ENCODE peak calls at places on chromosomes 16 and 17, in nine cellular contexts. Q is stimulated activated CD4-positive, alpha-beta T cell treated with anti-CD3 and anti-CD28 coated beads, Interleukin-2, amount 100 ng/mL, for 4 hours; T is naive B cell; F is GM20000; B is posterior cingulate gyrus; L is NCI-H748 treated with DMSO at 0.1 percent for 48 hours; E is uterus; A is esophagus muscularis mucosa; N is thoracic aorta. S is an unnamed sample.

GRCh38 chr16:75535211-75535843 is 581 bp downstream of the CHST5 start:
- DNase-seq in Q (no peak), T (no peak), F (no peak), B (no peak), L (no peak), E (no peak), A (no peak), N (no peak), S (no peak)

GRCh38 chr17:61407211-61407911 is 7.7 kb downstream of the TBX2 start:
- DNase-seq in Q (no peak), T (no peak), F (peak), B (no peak), L (no peak), E (no peak), A (no peak), N (no peak), S (no peak)

GRCh38 chr17:39485555-39485954 is 24.3 kb downstream of the CDK12 start:
- DNase-seq in Q (no peak), T (no peak), F (no peak), B (no peak), L (no peak), E (no peak), A (no peak), N (no peak), S (no peak)

GRCh38 chr16:20613471-20613887 is 37.3 kb upstream of the ACSM2B start:
- DNase-seq in Q (no peak), T (no peak), F (no peak), B (no peak), L (no peak), E (no peak), A (no peak), N (no peak), S (no peak)

GRCh38 chr17:45668316-45668715 is 115.8 kb upstream of the CRHR1 start:
- DNase-seq in Q (no peak), T (no peak), F (no peak), B (no peak), L (no peak), E (no peak), A (no peak), N (no peak), S (no peak)

GRCh38 chr16:88771294-88771772 is 13.7 kb downstream of the PIEZO1 start:
- DNase-seq in Q (no peak), T (no peak), F (no peak), B (no peak), L (no peak), E (no peak), A (no peak), N (no peak), S (no peak)

GRCh38 chr17:48162946-48163506 is 55.5 kb downstream of the SNX11 start:
- DNase-seq in Q (no peak), T (no peak), F (peak), B (no peak), L (no peak), E (no peak), A (no peak), N (no peak), S (no peak)

GRCh38 chr16:56477096-56477878 is 25.9 kb downstream of the OGFOD1 start:
- DNase-seq in Q (no peak), T (no peak), F (no peak), B (no peak), L (no peak), E (no peak), A (no peak), N (peak), S (peak)

GRCh38 chr16:88384222-88385111 is 1.7 kb downstream of the ZNF469 start:
- DNase-seq in Q (no peak), T (no peak), F (no peak), B (no peak), L (no peak), E (no peak), A (no peak), N (no peak), S (no peak)

GRCh38 chr16:57270221-57271062 is 14.0 kb downstream of the PLLP start:
- DNase-seq in Q (no peak), T (no peak), F (no peak), B (peak), L (no peak), E (no peak), A (no peak), N (no peak), S (peak)

GRCh38 chr17:80738406-80738805 is 193.8 kb downstream of the RPTOR start:
- DNase-seq in Q (no peak), T (peak), F (peak), B (no peak), L (no peak), E (no peak), A (no peak), N (no peak), S (peak)

GRCh38 chr16:20938426-20938825 is 37.9 kb downstream of the LYRM1 start:
- DNase-seq in Q (no peak), T (no peak), F (no peak), B (no peak), L (no peak), E (no peak), A (no peak), N (no peak), S (no peak)

GRCh38 chr16:71205482-71206131 is 24.9 kb downstream of the HYDIN start:
- DNase-seq in Q (no peak), T (no peak), F (no peak), B (peak), L (no peak), E (no peak), A (no peak), N (no peak), S (peak)

GRCh38 chr17:1565860-1566259 is 3.3 kb upstream of the PITPNA start:
- DNase-seq in Q (no peak), T (no peak), F (no peak), B (no peak), L (no peak), E (no peak), A (no peak), N (no peak), S (no peak)

GRCh38 chr17:64217249-64217652 is 45.8 kb downstream of the TEX2 start:
- DNase-seq in Q (no peak), T (no peak), F (no peak), B (no peak), L (no peak), E (no peak), A (no peak), N (no peak), S (peak)

GRCh38 chr17:13306310-13306962 is 288.6 kb upstream of the ELAC2 start:
- DNase-seq in Q (no peak), T (no peak), F (no peak), B (no peak), L (peak), E (no peak), A (no peak), N (no peak), S (no peak)

GRCh38 chr17:65051922-65052321 is 4.6 kb downstream of the GNA13 start:
- DNase-seq in Q (no peak), T (no peak), F (no peak), B (no peak), L (no peak), E (no peak), A (no peak), N (no peak), S (no peak)

GRCh38 chr17:7620835-7621234 is 6.1 kb upstream of the FXR2 start:
- DNase-seq in Q (no peak), T (no peak), F (no peak), B (no peak), L (no peak), E (no peak), A (no peak), N (no peak), S (no peak)

GRCh38 chr16:85321856-85322271 is 209.6 kb upstream of the CIBAR2 start:
- DNase-seq in Q (no peak), T (no peak), F (no peak), B (peak), L (no peak), E (peak), A (peak), N (peak), S (peak)

GRCh38 chr16:1474047-1474446 is 781 bp downstream of the CLCN7 start:
- DNase-seq in Q (no peak), T (no peak), F (no peak), B (no peak), L (no peak), E (no peak), A (no peak), N (no peak), S (no peak)

GRCh38 chr17:49512296-49513043 is 17.4 kb downstream of the NGFR start:
- DNase-seq in Q (no peak), T (no peak), F (no peak), B (no peak), L (no peak), E (no peak), A (no peak), N (no peak), S (no peak)

GRCh38 chr16:67156146-67156844 is 3.4 kb downstream of the TRADD start:
- DNase-seq in Q (no peak), T (no peak), F (no peak), B (no peak), L (no peak), E (no peak), A (no peak), N (no peak), S (no peak)

GRCh38 chr16:17211797-17212196 is 259.0 kb downstream of the XYLT1 start:
- DNase-seq in Q (peak), T (peak), F (no peak), B (no peak), L (no peak), E (no peak), A (no peak), N (no peak), S (no peak)

GRCh38 chr16:59605706-59606105 is 871.6 kb upstream of the GOT2 start:
- DNase-seq in Q (no peak), T (no peak), F (no peak), B (no peak), L (no peak), E (no peak), A (no peak), N (no peak), S (no peak)

GRCh38 chr16:21156767-21157467 is 1.6 kb upstream of the LDAF1 start:
- DNase-seq in Q (no peak), T (peak), F (peak), B (no peak), L (peak), E (peak), A (no peak), N (no peak), S (peak)